ENCODE peak calls at places on chromosomes 12 and 14, in ten cellular contexts. X, W, N, L, E, H, J, Q, Y and F are unnamed samples.

GRCh38 chr12:47744005-47744651 is 14.6 kb downstream of the RAPGEF3 start:
- DNase-seq in E (peak), J (no peak), N (peak), L (peak), X (peak), W (peak), Y (peak), H (peak), Q (no peak), F (no peak)

GRCh38 chr12:15199886-15200285 is 21.3 kb downstream of the RERG start:
- DNase-seq in H (no peak), Q (no peak), L (no peak), Y (no peak), W (no peak), E (no peak), N (no peak), X (no peak), J (no peak), F (no peak)

GRCh38 chr14:33932526-33933292 is 18.2 kb downstream of the EGLN3 start:
- DNase-seq in X (no peak), Y (no peak), J (no peak), H (no peak), L (no peak), E (no peak), N (no peak), Q (peak), W (no peak), F (no peak)

GRCh38 chr12:68397566-68398158 is 65.5 kb upstream of the MDM1 start:
- DNase-seq in W (no peak), H (no peak), E (no peak), L (no peak), J (no peak), N (no peak), X (no peak), Q (no peak), Y (no peak), F (no peak)

GRCh38 chr14:82855912-82856381 is 1322.3 kb upstream of the SEL1L start:
- DNase-seq in H (no peak), Y (no peak), N (no peak), L (no peak), E (no peak), X (no peak), Q (peak), J (no peak), W (no peak), F (no peak)

GRCh38 chr12:91687052-91688017 is 458.3 kb downstream of the BTG1 start:
- DNase-seq in E (no peak), H (no peak), W (no peak), Y (peak), L (peak), Q (peak), N (no peak), J (no peak), X (no peak), F (no peak)

GRCh38 chr14:53020193-53020932 is 69.5 kb upstream of the FERMT2 start:
- DNase-seq in E (no peak), J (no peak), N (no peak), Y (no peak), W (no peak), H (no peak), Q (no peak), L (no peak), X (no peak), F (no peak)

GRCh38 chr12:28535216-28535615 is 345.0 kb downstream of the CCDC91 start:
- DNase-seq in H (no peak), Y (no peak), E (no peak), J (no peak), N (no peak), Q (peak), X (no peak), L (no peak), W (no peak), F (no peak)

GRCh38 chr14:89767861-89768268 is 186.7 kb downstream of the EFCAB11 start:
- DNase-seq in H (peak), Y (peak), X (peak), N (peak), J (no peak), Q (peak), W (peak), E (peak), L (peak), F (no peak)

GRCh38 chr12:109310247-109311125 is 1.4 kb upstream of the FOXN4 start:
- DNase-seq in L (no peak), H (peak), Y (no peak), N (peak), X (no peak), J (no peak), W (no peak), Q (no peak), E (no peak), F (no peak)

GRCh38 chr12:120142231-120142877 is 25.8 kb upstream of the RAB35 start:
- DNase-seq in J (no peak), Q (no peak), W (no peak), H (no peak), N (no peak), L (no peak), E (no peak), Y (no peak), X (no peak), F (no peak)

GRCh38 chr14:63727736-63728728 is at the start of gene SGPP1:
- DNase-seq in L (peak), W (peak), Y (peak), H (peak), N (peak), X (peak), J (peak), Q (peak), E (peak), F (peak)

GRCh38 chr14:89024691-89025090 is 200.2 kb downstream of the TTC8 start:
- DNase-seq in E (no peak), N (no peak), H (no peak), Q (no peak), W (no peak), Y (no peak), J (no peak), X (no peak), L (no peak), F (no peak)